ENCODE peak calls at places on chromosomes 12 and 14, in six cellular contexts. P is aorta, N is psoas muscle, Z is fibroblast of lung, T is cardiac muscle cell, Y is colonic mucosa. E is an unnamed sample.
A peak's percentile ranks its signal among the peaks of the same experiment; 100 is the strongest.

GRCh38 chr14:59389936-59390335 is 75.2 kb downstream of the GPR135 start:
- DNase-seq in Y (no peak), Z (no peak), N (no peak), T (no peak), P (no peak), E (no peak)

GRCh38 chr12:123049398-123050250 is 69.1 kb downstream of the ARL6IP4 start:
- DNase-seq in P (no peak), Y (no peak), T (no peak), N (no peak), Z (no peak), E (no peak)

GRCh38 chr12:29695026-29695425 is 88.7 kb downstream of the TMTC1 start:
- DNase-seq in Y (no peak), N (no peak), P (no peak), Z (no peak), T (no peak), E (no peak)

GRCh38 chr14:56814468-56815074 is 4.3 kb upstream of the OTX2 start:
- DNase-seq in Y (no peak), T (no peak), Z (no peak), P (no peak), N (no peak), E (peak; percentile 79)

GRCh38 chr14:97723834-97724770 is 926.9 kb downstream of the VRK1 start:
- DNase-seq in P (no peak), Z (no peak), T (no peak), N (no peak), Y (no peak), E (no peak)

GRCh38 chr12:65948320-65949008 is 124.2 kb downstream of the HMGA2 start:
- DNase-seq in Y (no peak), T (peak; percentile 98), N (peak; percentile 48), Z (peak; percentile 96), P (peak; percentile 64), E (no peak)

GRCh38 chr14:65142429-65142828 is 40.1 kb upstream of the MAX start:
- DNase-seq in Z (no peak), Y (no peak), P (no peak), T (no peak), N (no peak), E (no peak)

GRCh38 chr12:53575502-53576264 is 50.5 kb downstream of the ATF7 start:
- DNase-seq in N (no peak), Y (peak; percentile 38), T (peak; percentile 86), Z (peak; percentile 91), P (no peak), E (no peak)

GRCh38 chr12:82730832-82731497 is 44.3 kb downstream of the TMTC2 start:
- DNase-seq in Y (no peak), T (peak; percentile 96), N (no peak), Z (peak; percentile 72), P (no peak), E (no peak)

GRCh38 chr12:63916561-63917476 is 72.3 kb downstream of the SRGAP1 start:
- DNase-seq in N (no peak), T (peak; percentile 53), Y (no peak), Z (peak; percentile 61), P (no peak), E (no peak)

GRCh38 chr14:104101086-104101621 is 15.7 kb downstream of the ASPG start:
- DNase-seq in Z (no peak), Y (peak; percentile 72), T (no peak), P (peak; percentile 39), N (peak; percentile 4), E (no peak)

GRCh38 chr12:76491292-76491691 is 68.3 kb downstream of the OSBPL8 start:
- DNase-seq in P (no peak), Y (no peak), N (no peak), T (no peak), Z (no peak), E (no peak)

GRCh38 chr12:104057771-104058197 is 6.5 kb upstream of the HCFC2 start:
- DNase-seq in N (no peak), Z (peak; percentile 41), P (no peak), Y (no peak), T (peak; percentile 43), E (no peak)

GRCh38 chr12:52670506-52670905 is 9.7 kb downstream of the KRT1 start:
- DNase-seq in N (no peak), T (no peak), P (no peak), Z (no peak), Y (no peak), E (no peak)

GRCh38 chr12:112146123-112146522 is 20.8 kb downstream of the TRAFD1 start:
- DNase-seq in P (no peak), T (no peak), N (no peak), Z (no peak), Y (no peak), E (no peak)

GRCh38 chr14:97408937-97409860 is 612.0 kb downstream of the VRK1 start:
- DNase-seq in Z (no peak), P (no peak), T (no peak), N (no peak), Y (no peak), E (no peak)

GRCh38 chr12:95959107-95959506 is 16.0 kb downstream of the AMDHD1 start:
- DNase-seq in Z (peak; percentile 11), Y (no peak), N (no peak), T (peak; percentile 18), P (no peak), E (no peak)

GRCh38 chr12:28457785-28458184 is 267.5 kb downstream of the CCDC91 start:
- DNase-seq in T (no peak), P (no peak), Z (no peak), N (no peak), Y (no peak), E (no peak)

GRCh38 chr14:34237677-34238076 is 224.4 kb downstream of the SPTSSA start:
- DNase-seq in T (no peak), N (no peak), P (no peak), Z (no peak), Y (no peak), E (no peak)

GRCh38 chr14:64296561-64296960 is 2.4 kb upstream of the ESR2 start:
- DNase-seq in T (peak; percentile 21), N (no peak), Y (no peak), P (no peak), Z (peak; percentile 51), E (no peak)

GRCh38 chr14:66165337-66165736 is 320.8 kb upstream of the CCDC196 start:
- DNase-seq in Z (no peak), Y (no peak), T (no peak), N (no peak), P (no peak), E (no peak)

GRCh38 chr12:218221-218620 is 4.3 kb upstream of the SLC6A12 start:
- DNase-seq in T (no peak), Y (no peak), Z (no peak), N (no peak), P (no peak), E (no peak)

GRCh38 chr14:32608880-32609279 is 279.8 kb downstream of the AKAP6 start:
- DNase-seq in Z (peak; percentile 22), P (no peak), Y (no peak), T (peak; percentile 63), N (no peak), E (no peak)

GRCh38 chr12:4763549-4763948 is 43.3 kb downstream of the GALNT8 start:
- DNase-seq in N (peak; percentile 32), P (peak; percentile 56), T (peak; percentile 22), Z (peak; percentile 23), Y (peak; percentile 37), E (no peak)

GRCh38 chr14:72792051-72792788 is 101.7 kb downstream of the DPF3 start:
- DNase-seq in Z (peak; percentile 31), P (peak; percentile 65), N (peak; percentile 53), T (no peak), Y (no peak), E (no peak)

DNA sequence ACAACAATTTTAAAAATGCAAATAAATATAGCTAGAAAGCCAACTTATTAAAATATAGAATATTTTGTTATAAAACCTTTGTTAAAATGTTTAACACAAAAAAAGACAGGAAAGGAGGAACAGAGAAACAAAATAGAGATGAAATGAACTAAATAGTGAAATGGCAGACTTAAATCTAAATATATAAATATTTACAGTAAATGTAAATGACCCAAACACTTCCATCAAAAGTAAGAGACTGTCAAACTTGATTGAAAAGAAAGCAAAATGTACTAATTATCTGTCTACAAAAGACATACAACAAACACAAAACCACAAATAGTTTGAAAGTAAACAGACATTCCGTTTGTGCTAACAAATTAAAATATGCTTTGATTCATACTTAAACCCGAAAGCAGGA is 41.7 kb downstream of the PLBD1 start:
- DNase-seq in Z (no peak), N (no peak), Y (no peak), P (no peak), T (no peak), E (no peak)
- H3K9me3 ChIP-seq in Z (no peaks in the 10 kb centered on the region), N (peaks cover 30% of the 10 kb centered on the region), Y (no peaks in the 10 kb centered on the region), P (peaks cover 7% of the 10 kb centered on the region), T (no peaks in the 10 kb centered on the region), E (no peaks in the 10 kb centered on the region)

GRCh38 chr14:105937253-105938054 is 411.1 kb downstream of the TMEM121 start:
- DNase-seq in T (no peak), N (no peak), Y (peak; percentile 10), Z (no peak), P (no peak), E (no peak)
- H3K9me3 ChIP-seq in T (no peaks in the 10 kb centered on the region), N (peaks cover 7% of the 10 kb centered on the region), Y (no peaks in the 10 kb centered on the region), Z (no peaks in the 10 kb centered on the region), P (peaks cover 13% of the 10 kb centered on the region), E (no peaks in the 10 kb centered on the region)

GRCh38 chr12:56862264-56862663 is 71.9 kb downstream of the SDR9C7 start:
- DNase-seq in T (no peak), Y (no peak), N (no peak), Z (no peak), P (no peak), E (no peak)
- H3K9me3 ChIP-seq in T (no peaks in the 10 kb centered on the region), Y (peaks cover 12% of the 10 kb centered on the region), N (peaks cover 32% of the 10 kb centered on the region), Z (no peaks in the 10 kb centered on the region), P (peaks cover 15% of the 10 kb centered on the region), E (peaks cover 7% of the 10 kb centered on the region)

GRCh38 chr14:29317423-29317822 is 550.8 kb downstream of the FOXG1 start:
- DNase-seq in Z (no peak), Y (no peak), T (no peak), P (no peak), N (no peak), E (no peak)
- H3K9me3 ChIP-seq in Z (no peaks in the 10 kb centered on the region), Y (no peaks in the 10 kb centered on the region), T (no peaks in the 10 kb centered on the region), P (no peaks in the 10 kb centered on the region), N (no peaks in the 10 kb centered on the region), E (no peaks in the 10 kb centered on the region)

GRCh38 chr12:98149270-98149669 is 366.1 kb upstream of the TMPO start:
- DNase-seq in Y (no peak), Z (no peak), T (no peak), P (no peak), N (no peak), E (no peak)
- H3K9me3 ChIP-seq in Y (no peaks in the 10 kb centered on the region), Z (no peaks in the 10 kb centered on the region), T (no peaks in the 10 kb centered on the region), P (no peaks in the 10 kb centered on the region), N (no peaks in the 10 kb centered on the region), E (no peaks in the 10 kb centered on the region)

DNA sequence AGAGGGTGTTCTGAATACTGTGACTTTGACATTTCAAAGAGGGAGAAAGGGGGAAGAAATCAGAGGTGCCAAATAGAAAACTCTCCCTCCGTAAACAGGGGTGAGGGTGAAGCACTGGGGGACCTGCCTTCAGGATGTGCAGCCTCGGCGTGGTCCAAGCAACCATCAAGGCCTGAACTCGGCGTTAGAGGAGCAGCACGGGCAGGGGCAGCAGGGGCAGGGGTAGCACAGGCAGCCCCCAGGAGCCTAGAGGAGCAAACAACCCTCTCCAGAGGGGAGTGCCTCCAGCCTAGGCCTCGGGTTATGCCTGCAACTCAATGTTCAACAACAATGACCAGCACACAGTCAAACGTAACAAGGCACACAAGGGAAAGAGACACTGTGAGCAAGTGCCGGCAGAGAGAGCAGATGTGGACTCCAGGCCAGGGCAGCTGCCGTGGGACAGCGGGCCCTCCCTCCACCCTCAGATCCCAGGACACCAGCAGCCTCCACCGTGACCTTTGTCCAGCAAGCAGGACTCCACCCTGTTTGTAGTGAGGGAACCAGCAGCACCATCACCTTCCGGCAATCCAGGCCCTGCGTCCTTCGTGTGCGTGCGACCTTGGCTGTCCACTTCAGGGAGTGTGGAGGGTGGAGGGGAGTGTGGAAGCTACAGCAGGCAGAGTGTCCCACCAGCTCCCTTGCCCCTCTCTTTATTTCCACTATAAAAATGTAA is 18.0 kb downstream of the GALNT9 start:
- DNase-seq in P (peak; percentile 25), T (no peak), Z (no peak), Y (no peak), N (peak; percentile 6), E (no peak)
- H3K9me3 ChIP-seq in P (peaks cover 13% of the 10 kb centered on the region), T (no peaks in the 10 kb centered on the region), Z (no peaks in the 10 kb centered on the region), Y (no peaks in the 10 kb centered on the region), N (peaks cover 15% of the 10 kb centered on the region), E (no peaks in the 10 kb centered on the region)